ENCODE peak calls at places on chromosomes 7 and 10, in ten cellular contexts. G, N, Q, K, E, L, D, R, S and W are unnamed samples.

GRCh38 chr10:75024971-75025523 is 86.4 kb upstream of the SAMD8 start:
- DNase-seq in G (no peak), N (peak), Q (no peak), K (no peak), E (peak), L (no peak), D (peak), R (no peak), S (no peak), W (no peak)

GRCh38 chr7:54080971-54081370 is 461.2 kb upstream of the VSTM2A start:
- DNase-seq in G (no peak), N (no peak), Q (no peak), K (no peak), E (no peak), L (no peak), D (no peak), R (no peak), S (no peak), W (no peak)

GRCh38 chr7:25424113-25424512 is 195.8 kb upstream of the NPVF start:
- DNase-seq in G (no peak), N (no peak), Q (no peak), K (no peak), E (no peak), L (no peak), D (no peak), R (no peak), S (no peak), W (no peak)

GRCh38 chr10:80158598-80159127 is 26.1 kb downstream of the PLAC9 start:
- DNase-seq in G (peak), N (peak), Q (peak), K (peak), E (no peak), L (peak), D (peak), R (no peak), S (no peak), W (no peak)

GRCh38 chr10:59741583-59741982 is 11.7 kb downstream of the MRLN start:
- DNase-seq in G (no peak), N (peak), Q (no peak), K (no peak), E (no peak), L (no peak), D (no peak), R (no peak), S (no peak), W (no peak)

GRCh38 chr7:149322737-149323136 is 60.7 kb downstream of the ZNF783 start:
- DNase-seq in G (no peak), N (no peak), Q (no peak), K (no peak), E (no peak), L (no peak), D (no peak), R (no peak), S (no peak), W (no peak)

GRCh38 chr10:7969623-7970022 is 84.9 kb upstream of the GATA3 start:
- DNase-seq in G (no peak), N (no peak), Q (no peak), K (no peak), E (no peak), L (no peak), D (no peak), R (no peak), S (no peak), W (no peak)

GRCh38 chr7:42549866-42550485 is 313.0 kb upstream of the GLI3 start:
- DNase-seq in G (no peak), N (no peak), Q (no peak), K (no peak), E (no peak), L (no peak), D (no peak), R (no peak), S (no peak), W (no peak)

GRCh38 chr7:111730476-111731300 is 168.4 kb upstream of the IMMP2L start:
- DNase-seq in G (no peak), N (no peak), Q (no peak), K (peak), E (no peak), L (no peak), D (no peak), R (no peak), S (peak), W (peak)

GRCh38 chr7:47684728-47685127 is 102.8 kb upstream of the TNS3 start:
- DNase-seq in G (no peak), N (no peak), Q (no peak), K (no peak), E (no peak), L (no peak), D (no peak), R (no peak), S (no peak), W (no peak)

GRCh38 chr10:96910488-96911395 is 78.6 kb downstream of the LCOR start:
- DNase-seq in G (no peak), N (no peak), Q (no peak), K (peak), E (no peak), L (no peak), D (no peak), R (no peak), S (peak), W (no peak)

GRCh38 chr10:73229567-73229966 is 17.5 kb downstream of the DNAJC9 start:
- DNase-seq in G (no peak), N (no peak), Q (no peak), K (no peak), E (no peak), L (no peak), D (no peak), R (no peak), S (no peak), W (no peak)

GRCh38 chr7:100894860-100895700 is 608 bp downstream of the ACHE start:
- DNase-seq in G (no peak), N (peak), Q (peak), K (no peak), E (peak), L (peak), D (peak), R (no peak), S (peak), W (no peak)

GRCh38 chr10:61903184-61903990 is 1.9 kb downstream of the ARID5B start:
- DNase-seq in G (no peak), N (peak), Q (peak), K (peak), E (peak), L (peak), D (peak), R (peak), S (peak), W (peak)

GRCh38 chr10:111709630-111710029 is 473.9 kb downstream of the GPAM start:
- DNase-seq in G (no peak), N (no peak), Q (no peak), K (no peak), E (no peak), L (no peak), D (no peak), R (no peak), S (no peak), W (no peak)

GRCh38 chr10:66982792-66983481 is 57.1 kb downstream of the LRRTM3 start:
- DNase-seq in G (no peak), N (no peak), Q (no peak), K (no peak), E (peak), L (no peak), D (no peak), R (no peak), S (peak), W (no peak)

GRCh38 chr10:21519981-21520436 is 5.5 kb downstream of the SKIDA1 start:
- DNase-seq in G (no peak), N (no peak), Q (no peak), K (peak), E (no peak), L (no peak), D (no peak), R (no peak), S (peak), W (no peak)

GRCh38 chr10:52335665-52336064 is 21.6 kb downstream of the DKK1 start:
- DNase-seq in G (no peak), N (no peak), Q (no peak), K (peak), E (no peak), L (no peak), D (no peak), R (no peak), S (no peak), W (no peak)

GRCh38 chr7:14834888-14835287 is 67.7 kb downstream of the DGKB start:
- DNase-seq in G (no peak), N (no peak), Q (no peak), K (peak), E (no peak), L (no peak), D (no peak), R (no peak), S (no peak), W (no peak)

GRCh38 chr10:16909271-16909767 is 92.1 kb upstream of the RSU1 start:
- DNase-seq in G (no peak), N (no peak), Q (no peak), K (peak), E (no peak), L (no peak), D (no peak), R (no peak), S (no peak), W (no peak)

GRCh38 chr7:69067397-69067796 is 530.9 kb upstream of the AUTS2 start:
- DNase-seq in G (peak), N (no peak), Q (peak), K (no peak), E (no peak), L (no peak), D (peak), R (no peak), S (peak), W (no peak)

GRCh38 chr10:12708921-12709320 is 292.6 kb downstream of the CCDC3 start:
- DNase-seq in G (no peak), N (no peak), Q (no peak), K (peak), E (no peak), L (no peak), D (no peak), R (no peak), S (no peak), W (no peak)

GRCh38 chr7:130877236-130877635 is 143.2 kb upstream of the KLF14 start:
- DNase-seq in G (no peak), N (no peak), Q (no peak), K (peak), E (no peak), L (no peak), D (no peak), R (no peak), S (no peak), W (no peak)

GRCh38 chr7:75054744-75055527 is 18.7 kb downstream of the RCC1L start:
- DNase-seq in G (no peak), N (peak), Q (no peak), K (peak), E (no peak), L (no peak), D (no peak), R (peak), S (no peak), W (no peak)

GRCh38 chr10:24851595-24851994 is 100.8 kb downstream of the PRTFDC1 start:
- DNase-seq in G (no peak), N (peak), Q (no peak), K (peak), E (no peak), L (no peak), D (peak), R (no peak), S (no peak), W (no peak)

GRCh38 chr7:75842836-75843446 is 29.3 kb upstream of the CCL24 start:
- DNase-seq in G (no peak), N (no peak), Q (peak), K (peak), E (no peak), L (no peak), D (no peak), R (no peak), S (no peak), W (peak)

GRCh38 chr7:138838166-138838565 is 40.2 kb upstream of the ATP6V0A4 start:
- DNase-seq in G (no peak), N (no peak), Q (no peak), K (no peak), E (no peak), L (no peak), D (no peak), R (no peak), S (no peak), W (no peak)

GRCh38 chr10:22702348-22702747 is 12.0 kb downstream of the PIP4K2A start:
- DNase-seq in G (no peak), N (no peak), Q (no peak), K (peak), E (no peak), L (no peak), D (no peak), R (no peak), S (no peak), W (no peak)

GRCh38 chr7:102094311-102094710 is 192.4 kb upstream of the SH2B2 start:
- DNase-seq in G (no peak), N (peak), Q (no peak), K (no peak), E (no peak), L (no peak), D (no peak), R (no peak), S (no peak), W (no peak)

GRCh38 chr10:20747782-20748181 is 149.3 kb downstream of the NEBL start:
- DNase-seq in G (no peak), N (no peak), Q (no peak), K (no peak), E (no peak), L (no peak), D (no peak), R (no peak), S (no peak), W (no peak)

GRCh38 chr7:102189756-102190155 is 96.9 kb upstream of the SH2B2 start:
- DNase-seq in G (no peak), N (no peak), Q (no peak), K (no peak), E (no peak), L (no peak), D (no peak), R (no peak), S (no peak), W (no peak)

GRCh38 chr7:33904680-33905388 is 505 bp upstream of the BMPER start:
- DNase-seq in G (no peak), N (peak), Q (peak), K (peak), E (peak), L (peak), D (no peak), R (no peak), S (peak), W (no peak)

DNA sequence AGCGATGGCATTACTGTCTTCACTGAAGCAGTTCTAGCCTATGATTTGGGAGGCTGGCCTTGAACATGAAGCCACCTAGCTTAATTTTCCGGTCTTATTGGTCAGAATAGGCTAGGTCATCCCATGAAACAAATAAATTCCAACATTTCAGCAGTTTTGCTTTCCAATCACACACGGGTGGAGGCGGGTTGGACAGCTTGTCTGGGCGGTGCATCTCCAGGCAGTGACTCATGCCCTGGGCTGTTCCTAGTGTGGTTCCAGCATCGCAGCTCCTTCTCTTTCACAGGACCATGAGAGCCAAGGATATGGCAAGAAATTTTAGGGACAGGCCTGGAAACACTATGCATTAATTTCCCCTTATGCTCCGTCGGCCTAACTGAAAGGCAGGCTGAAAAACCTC is 108.7 kb upstream of the KCNMA1 start:
- DNase-seq in G (no peak), N (no peak), Q (no peak), K (peak), E (no peak), L (no peak), D (no peak), R (no peak), S (no peak), W (no peak)
- H3K27ac ChIP-seq in G (no peak), N (no peak), Q (no peak), K (no peak), E (no peak), L (no peak), D (no peak), R (no peak), S (no peak), W (no peak)

DNA sequence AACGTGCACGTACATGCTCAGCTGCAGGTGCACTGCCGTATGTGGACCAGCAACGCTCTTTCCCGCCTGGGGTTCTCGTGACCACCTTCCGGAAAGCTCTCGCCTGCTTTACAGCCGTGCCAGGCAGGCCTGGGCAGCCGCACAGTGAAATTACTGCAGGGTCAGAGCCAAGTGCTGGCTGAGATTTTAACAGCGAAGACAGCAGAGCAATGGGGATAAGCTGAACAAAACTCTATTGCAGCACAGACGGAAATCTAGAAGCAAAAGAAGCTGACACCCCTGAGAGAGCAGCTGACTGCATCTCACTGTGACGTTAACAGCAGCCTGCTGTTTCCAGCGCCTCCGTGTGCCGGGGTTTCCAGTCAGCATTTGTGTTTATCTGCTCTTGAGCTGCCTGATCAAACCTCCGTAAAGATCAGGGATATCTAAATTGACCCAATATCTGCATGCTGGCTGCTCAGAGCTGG is 179.0 kb downstream of the DIP2C start:
- DNase-seq in G (no peak), N (no peak), Q (no peak), K (peak), E (peak), L (peak), D (no peak), R (peak), S (no peak), W (no peak)
- H3K27ac ChIP-seq in G (no peak), N (no peak), Q (no peak), K (no peak), E (no peak), L (no peak), D (no peak), R (peak), S (no peak), W (no peak)

GRCh38 chr7:78510580-78511188 is 712.1 kb downstream of the PHTF2 start:
- DNase-seq in G (no peak), N (no peak), Q (peak), K (peak), E (no peak), L (no peak), D (peak), R (no peak), S (peak), W (no peak)
- H3K27ac ChIP-seq in G (no peak), N (no peak), Q (no peak), K (no peak), E (no peak), L (no peak), D (no peak), R (no peak), S (no peak), W (no peak)

GRCh38 chr7:123534383-123535260 is at the start of gene IQUB:
- DNase-seq in G (peak), N (peak), Q (peak), K (peak), E (peak), L (peak), D (peak), R (peak), S (peak), W (peak)
- H3K27ac ChIP-seq in G (peak), N (peak), Q (peak), K (peak), E (peak), L (peak), D (peak), R (peak), S (no peak), W (peak)

GRCh38 chr10:51082857-51083256 is 8.6 kb downstream of the PRKG1 start:
- DNase-seq in G (no peak), N (no peak), Q (no peak), K (no peak), E (no peak), L (no peak), D (no peak), R (no peak), S (no peak), W (no peak)
- H3K27ac ChIP-seq in G (peak), N (no peak), Q (no peak), K (peak), E (no peak), L (no peak), D (no peak), R (no peak), S (no peak), W (no peak)

GRCh38 chr7:95365151-95365550 is 31.0 kb downstream of the PON3 start:
- DNase-seq in G (no peak), N (no peak), Q (no peak), K (no peak), E (no peak), L (no peak), D (no peak), R (no peak), S (no peak), W (no peak)
- H3K27ac ChIP-seq in G (no peak), N (no peak), Q (no peak), K (no peak), E (no peak), L (no peak), D (no peak), R (no peak), S (no peak), W (no peak)

GRCh38 chr10:31761156-31761555 is 167.5 kb downstream of the ARHGAP12 start:
- DNase-seq in G (no peak), N (no peak), Q (no peak), K (no peak), E (no peak), L (no peak), D (no peak), R (no peak), S (no peak), W (no peak)
- H3K27ac ChIP-seq in G (peak), N (no peak), Q (peak), K (no peak), E (no peak), L (no peak), D (peak), R (peak), S (peak), W (no peak)